ENCODE peak calls at places on chromosomes 16 and 17, in seven cellular contexts. C is GM12878, G is adrenal gland, D is sigmoid colon, P is spleen, Z is breast epithelium, U is body of pancreas. F is an unnamed sample.
A peak's percentile ranks its signal among the peaks of the same experiment; 100 is the strongest.

GRCh38 chr17:57874434-57875108 is 24.7 kb upstream of the MRPS23 start:
- DNase-seq in P (peak; percentile 86), U (peak; percentile 44), C (no peak), G (peak; percentile 70), D (peak; percentile 89), Z (peak; percentile 74), F (peak; percentile 80)

GRCh38 chr17:82734987-82735866 is at the start of gene FN3K:
- DNase-seq in Z (no peak), G (peak; percentile 89), C (no peak), U (peak; percentile 73), P (peak; percentile 80), D (peak; percentile 92), F (peak; percentile 84)

GRCh38 chr17:19248923-19249574 is 11.9 kb downstream of the EPN2 start:
- DNase-seq in P (peak; percentile 74), G (peak; percentile 41), C (no peak), U (peak; percentile 35), Z (no peak), D (peak; percentile 83), F (peak; percentile 39)

GRCh38 chr17:68417317-68417716 is 40.0 kb downstream of the WIPI1 start:
- DNase-seq in G (no peak), U (no peak), P (no peak), Z (no peak), D (peak; percentile 19), C (no peak), F (no peak)

GRCh38 chr16:23353440-23353839 is 51.3 kb downstream of the SCNN1B start:
- DNase-seq in G (no peak), Z (no peak), D (peak; percentile 41), C (no peak), P (peak; percentile 11), U (peak; percentile 60), F (no peak)

GRCh38 chr16:50676684-50677225 is 4.4 kb downstream of the SNX20 start:
- DNase-seq in C (no peak), U (no peak), Z (no peak), G (no peak), P (peak; percentile 63), D (no peak), F (no peak)

GRCh38 chr17:9700136-9700535 is 54.8 kb downstream of the USP43 start:
- DNase-seq in Z (no peak), U (no peak), P (no peak), C (no peak), G (no peak), D (no peak), F (no peak)

GRCh38 chr17:546456-546855 is 168.2 kb downstream of the VPS53 start:
- DNase-seq in U (no peak), G (no peak), C (no peak), Z (no peak), P (no peak), D (no peak), F (no peak)

GRCh38 chr17:5705081-5705875 is 121.0 kb upstream of the NLRP1 start:
- DNase-seq in U (no peak), D (no peak), G (peak; percentile 21), C (no peak), P (no peak), Z (no peak), F (no peak)

GRCh38 chr16:20897253-20897896 is 2.8 kb downstream of the DCUN1D3 start:
- DNase-seq in G (peak; percentile 66), C (no peak), P (no peak), Z (no peak), D (no peak), U (no peak), F (no peak)

GRCh38 chr16:78669994-78670393 is 570.5 kb downstream of the WWOX start:
- DNase-seq in G (peak; percentile 36), P (peak; percentile 53), U (no peak), Z (peak; percentile 28), C (no peak), D (no peak), F (peak; percentile 62)

GRCh38 chr17:5595831-5596230 is 11.5 kb upstream of the NLRP1 start:
- DNase-seq in D (no peak), Z (no peak), P (no peak), G (no peak), C (no peak), U (no peak), F (no peak)

GRCh38 chr16:11342021-11342855 is 3.0 kb upstream of the RMI2 start:
- DNase-seq in P (no peak), G (no peak), D (no peak), Z (no peak), C (no peak), U (no peak), F (no peak)

GRCh38 chr17:78095035-78095434 is 33.5 kb downstream of the TMC6 start:
- DNase-seq in D (no peak), G (no peak), P (no peak), U (no peak), C (no peak), Z (no peak), F (no peak)

GRCh38 chr17:78088529-78088928 is 40.0 kb downstream of the TMC6 start:
- DNase-seq in P (no peak), G (no peak), C (no peak), Z (no peak), U (no peak), D (no peak), F (no peak)

GRCh38 chr17:78096093-78096492 is 32.5 kb downstream of the TMC6 start:
- DNase-seq in P (no peak), Z (no peak), C (no peak), D (peak; percentile 38), G (no peak), U (no peak), F (no peak)

GRCh38 chr17:78089557-78090281 is 38.8 kb downstream of the TMC6 start:
- DNase-seq in P (no peak), C (no peak), G (no peak), D (no peak), Z (no peak), U (no peak), F (no peak)

DNA sequence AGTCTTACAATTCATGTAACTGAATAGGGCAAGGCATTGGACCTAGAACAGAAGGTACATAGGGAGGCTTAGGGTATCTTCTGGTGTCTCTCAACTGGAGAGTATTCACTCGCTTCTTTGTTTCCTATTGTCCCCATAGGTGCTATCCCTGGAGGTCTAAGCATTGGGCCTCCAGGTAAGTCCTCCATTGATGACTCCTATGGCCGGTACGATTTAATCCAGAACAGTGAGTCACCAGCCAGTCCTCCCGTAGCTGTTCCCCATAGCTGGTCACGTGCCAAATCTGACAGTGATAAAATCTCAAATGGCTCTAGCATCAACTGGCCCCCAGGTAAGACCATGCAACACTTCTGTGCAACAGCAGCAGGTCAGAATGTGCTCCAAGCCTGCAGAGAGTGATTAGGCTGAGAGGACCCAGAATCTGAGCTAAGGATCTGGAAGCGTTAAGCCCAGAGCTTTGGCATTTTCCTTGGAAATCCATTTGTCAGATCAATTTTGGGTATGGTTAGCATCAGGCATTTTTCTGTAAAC is 35.7 kb downstream of the TMC6 start:
- DNase-seq in C (no peak), G (no peak), D (peak; percentile 47), Z (no peak), U (no peak), P (no peak), F (no peak)
- H3K36me3 ChIP-seq in C (peaks cover 9% of the 10 kb centered on the region), G (no peaks in the 10 kb centered on the region), D (peaks cover 99% of the 10 kb centered on the region), Z (peaks cover 13% of the 10 kb centered on the region), U (peaks cover 1% of the 10 kb centered on the region), P (peaks cover 96% of the 10 kb centered on the region), F (no peaks in the 10 kb centered on the region)

GRCh38 chr16:85029981-85030381 is 2.4 kb downstream of the KIAA0513 start:
- DNase-seq in P (no peak), C (no peak), U (no peak), Z (no peak), G (peak; percentile 48), D (peak; percentile 91), F (peak; percentile 46)

GRCh38 chr16:85027349-85027967 is at the start of gene KIAA0513:
- DNase-seq in P (peak; percentile 99), C (peak; percentile 65), G (peak; percentile 95), U (peak; percentile 97), Z (peak; percentile 85), D (peak; percentile 97), F (peak; percentile 97)

GRCh38 chr16:85027968-85028637 is 508 bp downstream of the KIAA0513 start:
- DNase-seq in U (no peak), D (no peak), P (no peak), G (no peak), Z (no peak), C (no peak), F (no peak)

GRCh38 chr16:85029413-85029794 is 1.8 kb downstream of the KIAA0513 start:
- DNase-seq in D (peak; percentile 83), C (peak; percentile 20), U (no peak), P (no peak), G (peak; percentile 73), Z (no peak), F (no peak)

DNA sequence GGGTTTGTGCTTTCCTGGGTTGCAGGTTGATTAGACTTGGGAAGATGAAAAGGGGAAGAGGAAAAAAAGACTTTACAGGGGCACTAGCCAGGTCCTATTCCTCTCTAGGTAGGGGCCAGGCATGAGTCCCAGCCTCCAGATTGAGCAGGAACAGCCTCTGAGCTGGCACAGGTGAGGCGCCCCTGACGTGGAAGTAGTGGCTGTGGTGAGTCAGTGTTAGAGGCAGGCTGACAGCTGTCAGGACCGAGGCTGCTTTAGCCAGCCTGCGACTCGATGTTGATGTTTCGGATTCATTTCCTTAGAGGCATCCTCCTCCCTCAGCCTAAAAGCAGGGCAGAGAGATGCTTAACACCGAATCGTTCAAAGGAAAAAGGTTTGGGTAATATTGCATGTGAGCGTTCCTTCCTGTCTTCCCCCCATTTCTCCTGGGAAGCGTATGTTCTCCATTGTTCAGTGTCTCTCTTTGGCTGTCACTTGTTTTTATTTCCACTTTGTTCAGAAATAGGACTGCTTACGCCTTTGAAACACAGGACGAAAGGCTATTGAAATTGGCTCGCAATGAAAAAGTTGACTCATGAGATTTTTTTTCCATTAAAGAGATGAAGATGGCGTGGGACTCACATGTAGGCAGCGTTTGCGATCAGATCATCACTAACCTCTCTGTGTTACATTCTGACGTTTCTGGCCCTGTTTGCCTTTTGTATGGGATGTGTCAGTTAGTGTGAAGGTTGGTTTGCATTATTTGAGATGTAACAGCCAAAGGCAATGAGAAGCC is 1.2 kb downstream of the KIAA0513 start:
- DNase-seq in U (peak; percentile 93), D (peak; percentile 83), Z (peak; percentile 70), C (no peak), P (peak; percentile 87), G (peak; percentile 66), F (no peak)
- TF ChIP-seq POLR2A in U (peak; percentile 77), D (no peak), Z (no peak), C (peak; percentile 32), P (no peak), G (no peak), F (no peak)

GRCh38 chr16:89525146-89525913 is 17.1 kb downstream of the SPG7 start:
- DNase-seq in G (no peak), Z (no peak), U (no peak), P (no peak), C (no peak), D (no peak), F (no peak)

GRCh38 chr16:89523680-89524344 is 15.6 kb downstream of the SPG7 start:
- DNase-seq in C (no peak), U (no peak), G (peak; percentile 33), Z (no peak), D (no peak), P (no peak), F (no peak)

GRCh38 chr16:89522287-89522686 is 14.1 kb downstream of the SPG7 start:
- DNase-seq in C (no peak), P (no peak), D (no peak), G (no peak), Z (no peak), U (no peak), F (no peak)

GRCh38 chr16:89519881-89520280 is 11.7 kb downstream of the SPG7 start:
- DNase-seq in C (no peak), D (no peak), Z (no peak), P (no peak), G (no peak), U (no peak), F (no peak)
- H3K36me3 ChIP-seq in C (peaks cover 14% of the 10 kb centered on the region), D (peaks cover 91% of the 10 kb centered on the region), Z (no peaks in the 10 kb centered on the region), P (peaks cover 94% of the 10 kb centered on the region), G (no peaks in the 10 kb centered on the region), U (peaks cover 5% of the 10 kb centered on the region), F (no peaks in the 10 kb centered on the region)

GRCh38 chr17:38729886-38730525 is at the start of gene CISD3:
- DNase-seq in G (peak; percentile 88), P (peak; percentile 97), U (peak; percentile 90), D (peak; percentile 93), Z (peak; percentile 62), C (no peak), F (peak; percentile 85)
- TF ChIP-seq POLR2A in G (no peak), P (no peak), U (no peak), D (no peak), Z (no peak), C (peak; percentile 71), F (peak; percentile 19)

F was measured in ovary.